ENCODE peak calls at places on chromosomes 11 and 22, in six cellular contexts. M, S, Y, R, W and J are unnamed samples.

GRCh38 chr11:111446404-111447152 is 65.6 kb downstream of the BTG4 start:
- DNase-seq in M (peak), S (peak), Y (peak), R (peak), W (peak), J (peak)

GRCh38 chr11:118164885-118165284 is 11.6 kb downstream of the SCN2B start:
- DNase-seq in M (no peak), S (no peak), Y (no peak), R (no peak), W (no peak), J (no peak)

GRCh38 chr22:39297490-39298193 is 21.8 kb downstream of the RPL3 start:
- DNase-seq in M (peak), S (no peak), Y (peak), R (no peak), W (no peak), J (no peak)

GRCh38 chr22:44359496-44360110 is 46.9 kb upstream of the SHISAL1 start:
- DNase-seq in M (no peak), S (no peak), Y (peak), R (no peak), W (no peak), J (no peak)

GRCh38 chr11:33538726-33539125 is 161.9 kb downstream of the C11orf91 start:
- DNase-seq in M (no peak), S (no peak), Y (no peak), R (no peak), W (no peak), J (no peak)

GRCh38 chr22:49962751-49963646 is 2.4 kb downstream of the PIM3 start:
- DNase-seq in M (peak), S (no peak), Y (peak), R (no peak), W (peak), J (no peak)

GRCh38 chr11:112481893-112482292 is 221.2 kb upstream of the PLET1 start:
- DNase-seq in M (no peak), S (no peak), Y (no peak), R (no peak), W (no peak), J (no peak)

GRCh38 chr11:93059074-93059957 is 89.9 kb downstream of the MTNR1B start:
- DNase-seq in M (no peak), S (peak), Y (no peak), R (no peak), W (no peak), J (no peak)

GRCh38 chr11:120539681-120540369 is 28.3 kb downstream of the GRIK4 start:
- DNase-seq in M (peak), S (peak), Y (no peak), R (no peak), W (no peak), J (no peak)

GRCh38 chr22:35258144-35258988 is 1.1 kb downstream of the HMGXB4 start:
- DNase-seq in M (no peak), S (peak), Y (peak), R (no peak), W (no peak), J (peak)

GRCh38 chr22:33018232-33018864 is 39.8 kb downstream of the SYN3 start:
- DNase-seq in M (peak), S (peak), Y (peak), R (peak), W (peak), J (no peak)

GRCh38 chr22:27136596-27136995 is 479.2 kb downstream of the MIAT start:
- DNase-seq in M (no peak), S (no peak), Y (no peak), R (no peak), W (no peak), J (no peak)

GRCh38 chr11:70323811-70324210 is 53.3 kb downstream of the PPFIA1 start:
- DNase-seq in M (no peak), S (peak), Y (no peak), R (no peak), W (no peak), J (no peak)

GRCh38 chr11:66546368-66546965 is at the start of gene ACTN3:
- DNase-seq in M (peak), S (peak), Y (peak), R (no peak), W (no peak), J (no peak)

GRCh38 chr22:43951391-43951790 is 3.9 kb upstream of the SAMM50 start:
- DNase-seq in M (no peak), S (no peak), Y (no peak), R (no peak), W (no peak), J (no peak)

GRCh38 chr11:26556582-26556981 is 15.5 kb downstream of the MUC15 start:
- DNase-seq in M (no peak), S (no peak), Y (no peak), R (no peak), W (no peak), J (no peak)

GRCh38 chr11:113577356-113578163 is 102.4 kb upstream of the DRD2 start:
- DNase-seq in M (no peak), S (no peak), Y (no peak), R (no peak), W (no peak), J (no peak)

GRCh38 chr11:124766156-124766555 is 4.1 kb upstream of the ESAM start:
- DNase-seq in M (no peak), S (no peak), Y (no peak), R (no peak), W (no peak), J (no peak)

GRCh38 chr22:49540571-49541450 is 286.9 kb downstream of the BRD1 start:
- DNase-seq in M (no peak), S (no peak), Y (no peak), R (no peak), W (no peak), J (no peak)

GRCh38 chr11:76803811-76804600 is 20.9 kb downstream of the TSKU start:
- DNase-seq in M (no peak), S (peak), Y (no peak), R (no peak), W (no peak), J (no peak)

GRCh38 chr11:68373189-68373809 is 60.9 kb downstream of the LRP5 start:
- DNase-seq in M (no peak), S (peak), Y (no peak), R (no peak), W (no peak), J (no peak)

GRCh38 chr11:104668797-104669463 is 229.3 kb downstream of the CASP12 start:
- DNase-seq in M (no peak), S (peak), Y (no peak), R (no peak), W (no peak), J (no peak)

GRCh38 chr11:10394229-10395100 is 60.6 kb upstream of the AMPD3 start:
- DNase-seq in M (peak), S (peak), Y (no peak), R (no peak), W (no peak), J (no peak)

GRCh38 chr11:31822604-31823371 is 11.7 kb upstream of the PAX6 start:
- DNase-seq in M (no peak), S (no peak), Y (no peak), R (no peak), W (no peak), J (no peak)

GRCh38 chr22:50276143-50276542 is 6.0 kb upstream of the MAPK11 start:
- DNase-seq in M (peak), S (peak), Y (peak), R (no peak), W (no peak), J (peak)

GRCh38 chr11:120652705-120653335 is 141.3 kb downstream of the GRIK4 start:
- DNase-seq in M (no peak), S (peak), Y (no peak), R (no peak), W (no peak), J (no peak)

GRCh38 chr11:113193894-113194293 is 120.5 kb upstream of the TTC12 start:
- DNase-seq in M (peak), S (peak), Y (no peak), R (no peak), W (no peak), J (no peak)

GRCh38 chr11:33531743-33532181 is 168.9 kb downstream of the C11orf91 start:
- DNase-seq in M (peak), S (peak), Y (no peak), R (no peak), W (no peak), J (no peak)

GRCh38 chr22:20551805-20552449 is 44.5 kb downstream of the MED15 start:
- DNase-seq in M (peak), S (no peak), Y (no peak), R (no peak), W (no peak), J (no peak)
- TF ChIP-seq CTCF in M (peak), S (peak), Y (no peak), R (peak), W (no peak), J (no peak)

GRCh38 chr11:1706634-1707400 is 9.8 kb downstream of the KRTAP5-6 start:
- DNase-seq in M (peak), S (peak), Y (peak), R (no peak), W (no peak), J (peak)
- TF ChIP-seq CTCF in M (peak), S (peak), Y (no peak), R (no peak), W (no peak), J (peak)

GRCh38 chr11:75721852-75722668 is 4.4 kb downstream of the MOGAT2 start:
- DNase-seq in M (no peak), S (no peak), Y (peak), R (no peak), W (peak), J (no peak)
- TF ChIP-seq CTCF in M (no peak), S (no peak), Y (no peak), R (no peak), W (no peak), J (no peak)

GRCh38 chr11:468493-468892 is 18.4 kb downstream of the PTDSS2 start:
- DNase-seq in M (no peak), S (no peak), Y (no peak), R (no peak), W (no peak), J (no peak)

GRCh38 chr11:471468-472145 is 21.5 kb downstream of the PTDSS2 start:
- DNase-seq in M (no peak), S (no peak), Y (no peak), R (no peak), W (no peak), J (no peak)

GRCh38 chr11:472272-472671 is 22.2 kb downstream of the PTDSS2 start:
- DNase-seq in M (no peak), S (no peak), Y (no peak), R (no peak), W (no peak), J (no peak)

GRCh38 chr11:468036-468435 is 18.0 kb downstream of the PTDSS2 start:
- DNase-seq in M (no peak), S (no peak), Y (no peak), R (no peak), W (no peak), J (no peak)

DNA sequence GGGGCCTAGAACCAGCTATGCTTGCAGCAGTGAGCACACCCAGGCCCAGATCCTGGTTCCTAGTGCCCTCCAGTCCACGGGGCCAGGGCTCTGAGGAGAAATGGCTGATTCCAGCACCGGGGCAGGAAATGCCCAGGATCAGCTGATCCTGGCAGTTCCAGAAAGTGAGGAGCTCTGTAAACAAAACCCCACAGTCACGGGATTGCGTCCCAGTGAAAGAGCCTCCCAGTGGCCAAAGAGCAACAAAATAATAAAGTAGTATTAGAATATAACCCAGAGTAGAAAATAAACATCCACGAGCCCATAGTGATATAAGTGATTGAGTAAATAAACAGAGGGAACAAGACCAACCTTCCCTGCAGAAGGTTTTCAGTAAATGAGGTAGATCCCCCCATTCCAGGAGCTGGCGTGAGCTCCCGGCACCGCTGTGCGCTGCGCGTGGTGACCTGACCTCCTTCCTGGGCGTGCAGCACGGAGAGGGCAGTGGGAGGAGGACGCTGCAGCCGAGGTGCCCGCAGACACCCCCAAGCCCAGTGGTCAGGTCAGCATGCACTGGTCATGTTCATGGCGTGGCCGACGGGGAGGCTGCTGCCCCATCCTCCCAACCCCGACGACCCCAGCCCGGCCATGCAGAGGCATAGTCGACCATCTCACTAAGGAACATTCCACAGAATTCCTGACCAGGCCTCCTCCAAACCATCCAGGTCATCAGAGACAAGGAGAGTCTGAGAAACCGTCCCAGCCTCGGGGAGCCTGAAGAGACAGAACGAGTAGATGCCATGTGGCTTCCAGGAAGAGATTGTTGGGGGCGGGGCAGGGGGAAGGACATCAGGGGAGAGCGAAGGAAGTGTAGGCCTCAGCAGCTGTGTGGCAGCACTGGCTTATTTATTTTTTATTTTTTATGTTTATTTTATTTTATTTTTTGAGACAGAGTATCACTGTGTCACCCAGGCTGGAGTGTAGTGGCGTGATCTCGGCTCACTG is 19.9 kb downstream of the PTDSS2 start:
- DNase-seq in M (peak), S (peak), Y (peak), R (no peak), W (no peak), J (no peak)
- TF ChIP-seq CTCF in M (peak), S (peak), Y (no peak), R (no peak), W (no peak), J (no peak)

DNA sequence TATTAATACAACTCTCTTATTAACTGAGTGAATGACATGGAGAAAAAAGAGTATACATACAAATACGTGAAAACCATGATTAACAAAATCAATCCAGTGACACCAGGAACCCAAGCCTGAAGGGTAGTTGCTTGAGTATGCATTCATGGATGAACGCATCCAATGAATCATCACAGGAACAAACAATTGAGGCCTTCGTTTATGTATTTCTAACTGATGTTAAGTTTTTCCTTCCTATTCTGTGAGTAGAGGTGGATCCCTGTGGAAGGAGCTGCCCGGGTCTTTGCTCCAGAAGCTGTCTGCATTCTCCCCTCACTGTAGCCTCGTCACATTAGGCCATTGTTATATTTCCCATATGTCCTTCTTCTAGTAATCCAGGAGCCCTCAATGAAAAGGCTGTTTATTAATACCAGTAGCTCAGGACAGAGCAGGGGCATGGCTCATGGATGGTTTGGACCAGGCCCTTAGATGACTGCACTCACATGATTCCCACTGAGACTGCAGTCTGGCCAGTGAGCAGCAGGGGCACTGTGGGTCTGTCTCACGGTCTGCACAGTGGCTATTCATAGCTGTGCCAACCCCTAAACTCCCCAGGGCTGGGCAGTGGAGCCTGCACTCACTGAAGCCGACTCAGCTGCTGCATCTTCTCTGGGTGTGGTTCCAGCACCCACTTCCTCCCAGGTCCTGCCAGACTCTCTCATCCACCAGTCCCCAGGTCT is 128.1 kb upstream of the TOP3B start:
- DNase-seq in M (peak), S (peak), Y (no peak), R (peak), W (peak), J (peak)
- TF ChIP-seq CTCF in M (peak), S (peak), Y (no peak), R (peak), W (peak), J (peak)

DNA sequence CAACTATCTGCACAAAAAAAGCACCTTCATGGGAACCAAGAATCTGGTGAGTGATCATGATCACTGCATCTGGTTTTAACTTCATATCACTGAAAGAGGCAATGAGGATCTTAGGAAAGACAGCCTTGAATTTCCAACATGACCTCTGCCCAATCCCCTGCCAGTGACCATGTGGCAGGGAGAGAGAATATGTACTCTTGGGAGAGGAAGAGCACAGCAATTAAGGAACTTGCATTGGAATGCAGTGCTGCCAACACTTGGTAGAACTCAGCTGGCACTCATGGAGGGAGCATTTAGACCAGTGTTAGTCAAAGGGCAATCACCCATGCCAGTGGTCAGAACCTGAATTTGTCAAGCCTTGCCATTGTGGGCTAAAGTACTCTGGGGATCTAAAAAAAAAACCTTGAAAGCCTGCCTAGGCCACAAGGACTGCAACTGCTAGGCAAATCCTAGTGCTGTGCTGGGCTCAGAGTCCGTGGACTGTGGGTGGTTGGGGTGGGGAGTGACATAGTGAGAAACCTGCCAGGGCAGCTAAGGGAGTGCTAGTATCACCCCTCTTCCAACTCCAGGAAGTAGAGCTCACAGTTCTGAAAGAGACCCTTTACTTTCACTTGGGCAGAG is 23.1 kb downstream of the JRKL start:
- DNase-seq in M (no peak), S (no peak), Y (no peak), R (no peak), W (no peak), J (no peak)
- TF ChIP-seq CTCF in M (no peak), S (no peak), Y (no peak), R (no peak), W (no peak), J (no peak)

DNA sequence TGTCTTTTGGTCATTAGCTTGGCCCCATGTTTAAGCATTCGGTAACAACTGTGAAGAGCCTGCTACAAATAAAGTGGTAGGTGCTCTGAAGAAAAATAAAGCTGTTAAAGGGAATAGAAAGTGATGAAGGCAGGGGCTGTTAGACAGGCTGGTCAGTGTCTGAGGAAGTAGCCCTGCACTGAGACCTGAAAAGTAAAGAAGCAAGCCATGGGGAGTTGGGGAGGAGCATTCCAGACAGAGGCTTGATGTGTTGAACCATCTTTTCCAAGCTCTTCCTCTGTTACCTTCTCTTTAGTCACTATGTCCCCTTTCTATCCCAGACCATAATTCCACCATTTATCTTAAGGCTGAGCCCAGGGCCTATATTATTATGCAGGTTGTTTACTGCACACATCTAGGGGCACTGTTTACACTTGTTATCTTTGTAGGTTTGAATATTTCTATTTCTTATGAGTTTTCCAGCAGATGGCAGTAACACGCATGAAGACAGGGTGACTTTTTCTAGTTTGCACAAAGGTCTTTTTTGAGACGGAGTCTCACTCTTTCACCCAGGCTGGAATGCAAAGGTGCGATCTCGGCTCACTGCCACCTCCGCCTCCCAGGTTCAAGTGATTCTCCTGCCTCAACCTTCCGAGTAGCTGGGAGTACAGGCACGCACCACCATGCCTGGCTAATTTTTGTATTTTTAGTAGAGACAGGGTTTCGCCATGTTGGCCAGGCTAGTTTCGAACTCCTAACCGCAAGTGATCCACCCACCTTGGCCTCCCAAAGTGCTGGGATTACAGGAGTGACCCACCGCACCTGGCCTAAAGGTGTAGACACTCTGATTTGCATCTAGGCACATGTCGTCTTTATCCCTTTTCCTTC is 23.0 kb downstream of the ZFTA start:
- DNase-seq in M (no peak), S (no peak), Y (no peak), R (no peak), W (no peak), J (no peak)
- TF ChIP-seq CTCF in M (peak), S (peak), Y (no peak), R (no peak), W (peak), J (no peak)

GRCh38 chr22:37289156-37289735 is 6.9 kb downstream of the CYTH4 start:
- DNase-seq in M (no peak), S (no peak), Y (no peak), R (no peak), W (no peak), J (no peak)
- TF ChIP-seq CTCF in M (no peak), S (no peak), Y (no peak), R (no peak), W (no peak), J (no peak)